ENCODE peak calls at places on chromosome 20, in six cellular contexts. L is colonic mucosa, O is mucosa of descending colon, T is heart left ventricle, R is cardiac muscle cell, S is psoas muscle. N is an unnamed sample.

GRCh38 chr20:10467985-10468845 is 33.1 kb downstream of the SLX4IP start:
- DNase-seq in T (no peak), O (no peak), R (no peak), S (no peak), L (no peak), N (no peak)

GRCh38 chr20:1185781-1186334 is 1.1 kb upstream of the TMEM74B start:
- DNase-seq in L (peak), S (no peak), O (peak), R (peak), T (peak), N (no peak)

GRCh38 chr20:46708172-46708860 is 1.1 kb upstream of the SLC2A10 start:
- DNase-seq in R (no peak), L (peak), O (peak), T (no peak), S (no peak), N (no peak)

GRCh38 chr20:48536206-48536605 is 291.6 kb downstream of the PREX1 start:
- DNase-seq in O (no peak), S (no peak), L (no peak), R (no peak), T (no peak), N (no peak)

GRCh38 chr20:51238675-51239305 is 215.9 kb upstream of the KCNG1 start:
- DNase-seq in T (no peak), R (no peak), O (no peak), S (no peak), L (no peak), N (no peak)

GRCh38 chr20:10761786-10762185 is 88.0 kb upstream of the JAG1 start:
- DNase-seq in L (no peak), S (no peak), R (no peak), O (no peak), T (no peak), N (no peak)

GRCh38 chr20:19917110-19917509 is 100.1 kb upstream of the NAA20 start:
- DNase-seq in R (no peak), S (no peak), T (no peak), L (no peak), O (no peak), N (no peak)

GRCh38 chr20:58981564-58982364 is 708 bp downstream of the NELFCD start:
- DNase-seq in S (no peak), O (no peak), T (no peak), L (peak), R (no peak), N (no peak)

GRCh38 chr20:34716921-34717229 is 12.7 kb downstream of the TP53INP2 start:
- DNase-seq in R (no peak), O (no peak), L (no peak), T (no peak), S (no peak), N (no peak)

GRCh38 chr20:19453369-19453768 is 240.9 kb downstream of the SLC24A3 start:
- DNase-seq in R (no peak), L (no peak), T (no peak), O (no peak), S (no peak), N (no peak)

GRCh38 chr20:20303742-20304141 is 64.2 kb upstream of the INSM1 start:
- DNase-seq in S (peak), O (no peak), T (peak), L (no peak), R (no peak), N (no peak)

GRCh38 chr20:11585752-11586352 is 331.8 kb upstream of the BTBD3 start:
- DNase-seq in O (no peak), L (no peak), R (peak), T (no peak), S (no peak), N (no peak)

GRCh38 chr20:11204926-11205768 is 531.3 kb upstream of the JAG1 start:
- DNase-seq in T (peak), S (peak), L (peak), O (peak), R (peak), N (peak)

GRCh38 chr20:25308671-25309394 is 60.9 kb downstream of the PYGB start:
- DNase-seq in L (no peak), T (no peak), S (no peak), O (peak), R (no peak), N (no peak)

GRCh38 chr20:49792006-49792405 is 20.6 kb upstream of the SLC9A8 start:
- DNase-seq in L (no peak), O (no peak), T (no peak), S (no peak), R (no peak), N (no peak)

GRCh38 chr20:18310592-18310991 is 22.3 kb downstream of the ZNF133 start:
- DNase-seq in L (no peak), T (no peak), S (no peak), O (no peak), R (no peak), N (no peak)

GRCh38 chr20:23622839-23623343 is 14.9 kb downstream of the CST3 start:
- DNase-seq in R (no peak), T (peak), L (peak), O (peak), S (peak), N (no peak)

GRCh38 chr20:5270608-5271007 is 46.1 kb downstream of the PROKR2 start:
- DNase-seq in O (no peak), L (no peak), S (no peak), T (no peak), R (no peak), N (no peak)

GRCh38 chr20:59170406-59171349 is 7.1 kb downstream of the ZNF831 start:
- DNase-seq in L (peak), R (no peak), O (peak), S (no peak), T (no peak), N (no peak)

GRCh38 chr20:12306107-12306506 is 388.4 kb downstream of the BTBD3 start:
- DNase-seq in T (no peak), R (no peak), S (no peak), O (no peak), L (no peak), N (no peak)

GRCh38 chr20:9110365-9110764 is 41.5 kb downstream of the PLCB4 start:
- DNase-seq in R (no peak), S (no peak), T (no peak), O (no peak), L (no peak), N (no peak)

GRCh38 chr20:56766528-56766927 is 137.4 kb downstream of the TFAP2C start:
- DNase-seq in O (no peak), T (no peak), L (no peak), S (no peak), R (no peak), N (no peak)

GRCh38 chr20:42483694-42484303 is 705.9 kb downstream of the PTPRT start:
- DNase-seq in O (peak), L (peak), S (no peak), R (peak), T (no peak), N (no peak)

GRCh38 chr20:38192323-38192885 is 27.3 kb upstream of the TGM2 start:
- DNase-seq in S (no peak), T (no peak), L (no peak), O (no peak), R (no peak), N (no peak)

GRCh38 chr20:58655328-58656094 is 4.4 kb downstream of the STX16 start:
- DNase-seq in S (no peak), R (no peak), O (no peak), L (no peak), T (no peak), N (no peak)

GRCh38 chr20:3858689-3859088 is 12.1 kb downstream of the MAVS start:
- DNase-seq in L (no peak), O (no peak), R (no peak), S (no peak), T (no peak), N (no peak)

GRCh38 chr20:10568032-10568431 is 105.8 kb downstream of the JAG1 start:
- DNase-seq in L (no peak), S (no peak), O (no peak), R (no peak), T (no peak), N (no peak)

GRCh38 chr20:11776687-11777086 is 141.0 kb upstream of the BTBD3 start:
- DNase-seq in T (no peak), L (no peak), S (no peak), R (no peak), O (no peak), N (no peak)

GRCh38 chr20:8443464-8444072 is 311.5 kb downstream of the PLCB1 start:
- DNase-seq in L (no peak), R (no peak), T (no peak), S (no peak), O (no peak), N (no peak)

GRCh38 chr20:47815416-47815806 is 30.1 kb upstream of the SULF2 start:
- DNase-seq in S (no peak), T (no peak), R (no peak), O (no peak), L (no peak), N (no peak)

GRCh38 chr20:55255016-55255415 is 750.3 kb downstream of the CBLN4 start:
- DNase-seq in R (no peak), S (no peak), T (no peak), O (no peak), L (no peak), N (no peak)

GRCh38 chr20:59032713-59033059 is 551 bp upstream of the ATP5F1E start:
- DNase-seq in T (no peak), O (no peak), R (no peak), S (no peak), L (no peak), N (no peak)

DNA sequence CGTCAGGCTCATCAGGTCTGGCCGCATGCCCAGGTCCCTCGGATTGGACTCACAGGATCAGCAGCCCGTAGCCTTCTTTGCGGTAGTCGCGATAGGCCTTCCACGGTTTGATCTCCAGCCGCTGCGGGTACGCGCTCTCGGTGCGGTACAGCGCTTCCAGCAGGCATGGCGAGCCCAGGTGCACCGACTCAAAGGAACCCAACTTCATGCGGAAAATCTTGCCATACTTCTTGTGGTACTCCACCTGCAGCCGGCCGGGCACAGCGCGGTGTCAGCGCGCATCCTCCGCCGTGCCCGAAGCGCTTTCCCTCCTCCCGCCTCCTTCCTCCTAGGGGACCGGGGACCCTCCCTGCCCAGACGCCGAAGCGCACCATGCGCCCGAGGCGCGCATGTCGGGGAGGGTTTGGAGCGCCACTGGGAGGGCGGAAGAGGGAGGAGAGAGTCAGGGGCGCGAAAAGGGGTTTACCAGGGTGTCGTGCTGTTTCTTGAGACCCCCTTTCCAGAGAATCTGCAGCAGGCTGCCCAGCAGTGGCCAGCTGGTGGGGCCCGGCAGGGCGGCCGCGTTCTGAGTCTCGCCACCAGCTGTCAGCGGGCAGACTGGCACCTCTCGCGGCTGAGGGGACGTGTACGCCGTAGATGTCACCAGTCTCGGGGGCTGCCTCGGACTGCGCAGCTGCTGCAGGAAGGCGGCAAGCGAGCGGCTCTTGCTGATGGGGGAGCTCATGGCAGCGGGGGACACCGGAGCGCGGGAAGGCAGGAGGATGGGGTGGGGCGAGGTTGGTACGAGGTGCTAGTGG is 732 bp downstream of the CYP24A1 start:
- DNase-seq in T (no peak), S (no peak), O (peak), L (peak), R (peak), N (no peak)
- H3K4me3 ChIP-seq in T (no peak), S (peak), O (no peak), L (no peak), R (peak), N (no peak)

DNA sequence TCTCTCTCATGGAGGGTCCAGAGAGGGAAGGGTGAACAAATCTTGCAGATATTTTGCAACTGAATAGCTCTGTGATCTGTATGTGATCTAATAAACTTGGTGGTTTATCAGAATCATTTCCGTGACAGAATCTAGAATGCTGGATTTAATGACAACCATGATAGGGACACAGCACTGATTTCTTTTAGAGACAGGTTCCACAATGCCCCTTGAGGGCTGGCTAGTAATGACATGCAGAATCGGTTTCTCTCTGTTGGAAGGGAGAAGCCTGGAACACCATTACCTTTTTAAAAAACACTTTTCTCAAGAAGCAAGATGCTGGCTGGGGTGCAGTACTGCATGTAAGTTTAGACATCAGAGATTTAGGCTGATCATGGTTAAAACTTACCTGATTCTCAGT is 313.4 kb downstream of the CDH26 start:
- DNase-seq in R (peak), T (no peak), S (no peak), O (no peak), L (no peak), N (no peak)
- TF ChIP-seq CTCF in R (no peak), T (peak), S (peak), O (no peak), L (no peak), N (peak)

GRCh38 chr20:33481431-33481941 is 8.4 kb upstream of the CBFA2T2 start:
- DNase-seq in S (no peak), L (no peak), T (no peak), R (no peak), O (no peak), N (no peak)
- H3K4me3 ChIP-seq in S (no peak), L (no peak), T (no peak), R (no peak), O (no peak), N (no peak)

DNA sequence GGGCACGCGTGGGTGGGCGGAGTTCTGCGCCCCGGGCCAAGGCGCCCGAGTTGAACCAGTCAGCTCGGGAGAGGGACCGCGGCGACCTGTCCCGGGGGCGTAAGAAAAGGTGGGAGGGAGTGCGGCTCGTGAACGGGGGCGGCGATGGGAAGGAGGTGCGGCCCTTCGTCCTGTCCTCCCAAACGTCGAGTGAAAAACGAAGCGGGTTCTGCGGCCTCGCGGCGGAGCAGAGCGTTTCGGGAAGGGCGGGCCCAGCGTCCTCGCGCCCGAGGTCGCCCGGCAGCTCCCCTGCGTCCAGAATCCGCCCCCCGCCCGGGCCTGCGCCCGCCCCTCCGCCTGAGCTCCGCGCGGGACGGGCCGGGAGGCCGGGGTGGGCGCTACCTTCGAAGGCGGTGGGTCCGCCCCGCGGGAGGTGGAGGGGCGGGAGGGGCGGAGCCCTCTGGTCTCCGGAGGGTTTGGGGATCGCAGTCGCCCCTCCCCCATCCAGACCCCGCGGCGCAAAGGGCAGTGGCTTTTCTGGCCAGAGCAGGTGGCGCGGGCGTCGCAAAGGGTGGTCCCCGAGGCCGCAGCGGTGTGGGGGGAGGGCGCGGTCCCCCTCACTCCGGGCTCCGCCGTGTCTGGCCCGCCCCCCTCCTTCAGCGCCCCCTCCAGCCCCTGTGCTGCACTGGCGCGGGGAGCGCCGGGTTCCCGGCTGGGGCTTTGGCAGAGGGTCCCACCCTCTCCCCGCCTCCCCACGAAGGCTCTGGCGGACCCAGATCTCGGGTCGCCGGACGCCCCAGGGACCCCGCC is 838 bp downstream of the STMN3 start:
- DNase-seq in O (no peak), T (no peak), R (peak), S (peak), L (no peak), N (no peak)
- TF ChIP-seq CTCF in O (no peak), T (no peak), R (no peak), S (no peak), L (no peak), N (no peak)

DNA sequence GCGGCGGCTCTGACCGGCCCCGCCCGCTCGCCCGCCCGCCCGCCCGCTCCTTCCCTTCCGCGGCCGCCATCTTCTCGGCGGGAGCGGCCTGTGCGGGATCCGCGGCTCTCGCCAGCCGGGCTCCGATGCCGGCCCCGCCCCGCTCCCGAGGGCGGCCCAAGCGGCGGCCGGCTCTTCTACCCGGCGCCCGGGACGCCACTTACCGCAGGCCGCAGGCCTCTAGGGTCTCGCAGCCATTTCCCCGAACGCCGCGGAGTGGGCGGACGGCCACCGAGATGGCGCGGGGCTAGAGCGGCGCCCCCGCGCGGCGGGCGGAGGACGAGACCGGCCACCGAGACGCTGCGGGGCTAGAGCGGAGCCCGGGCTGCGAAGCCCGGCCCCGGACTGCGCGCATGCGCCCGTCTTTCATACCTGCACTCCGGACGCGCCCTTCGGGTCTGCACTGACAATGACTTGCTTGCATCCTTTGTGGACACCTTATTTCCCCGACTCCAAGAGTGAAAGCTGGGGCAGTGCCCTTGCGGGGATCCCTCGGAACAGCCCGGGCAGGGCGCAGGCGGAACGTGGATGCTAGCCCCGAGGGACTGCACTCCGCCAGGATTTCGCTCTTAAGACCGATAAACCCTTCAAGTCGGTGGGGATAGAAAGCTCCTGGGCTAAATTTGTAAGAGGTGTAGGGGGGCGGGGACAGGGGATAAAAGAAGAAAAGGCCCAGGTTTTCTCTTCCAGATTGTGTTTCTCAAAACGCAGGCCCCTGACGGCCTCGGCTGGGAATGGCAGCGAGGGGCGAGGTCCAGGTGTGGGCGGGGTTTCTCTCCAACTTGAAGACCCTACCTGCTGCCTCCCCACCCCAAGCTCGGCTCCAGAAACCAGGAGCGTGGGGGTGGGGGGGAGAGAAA is at the start of gene DIDO1:
- DNase-seq in R (peak), S (peak), T (peak), L (peak), O (peak), N (no peak)
- H3K4me3 ChIP-seq in R (peak), S (peak), T (peak), L (peak), O (peak), N (peak)

GRCh38 chr20:31489152-31489551 is 14.1 kb downstream of the REM1 start:
- DNase-seq in O (no peak), T (no peak), R (no peak), L (no peak), S (no peak), N (no peak)

GRCh38 chr20:31496761-31497295 is 17.4 kb upstream of the HM13 start:
- DNase-seq in R (no peak), O (peak), T (peak), S (peak), L (no peak), N (no peak)

GRCh38 chr20:31490752-31491151 is 15.7 kb downstream of the REM1 start:
- DNase-seq in O (no peak), L (no peak), S (no peak), T (no peak), R (no peak), N (no peak)

GRCh38 chr20:31497838-31498540 is 16.3 kb upstream of the HM13 start:
- DNase-seq in S (peak), T (peak), O (no peak), R (no peak), L (no peak), N (no peak)

DNA sequence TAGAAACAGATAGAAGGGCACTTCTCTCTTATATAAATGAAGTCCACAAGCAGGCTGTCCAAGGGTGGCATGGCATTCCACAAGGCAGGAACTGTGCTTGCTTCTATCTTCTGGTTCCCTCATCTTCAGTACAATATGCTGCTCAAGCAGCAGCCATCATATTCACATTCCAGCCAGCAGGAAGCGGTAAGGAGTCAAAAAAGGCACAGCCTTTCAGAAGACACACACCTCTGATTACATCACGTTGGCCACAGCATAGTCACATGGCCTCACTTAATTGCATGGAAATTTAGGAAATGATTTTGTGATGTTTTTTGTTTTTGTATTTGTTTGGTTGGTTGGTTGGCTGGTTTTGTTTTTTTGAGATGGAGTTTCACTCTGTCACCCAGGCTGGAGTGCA is 19.0 kb downstream of the REM1 start:
- DNase-seq in T (no peak), O (no peak), R (no peak), L (no peak), S (no peak), N (no peak)
- TF ChIP-seq CTCF in T (peak), O (no peak), R (peak), L (no peak), S (no peak), N (peak)

GRCh38 chr20:21496452-21496851 is 17.4 kb downstream of the NKX2-2 start:
- DNase-seq in T (no peak), R (no peak), L (no peak), O (no peak), S (no peak), N (no peak)
- H3K4me3 ChIP-seq in T (no peak), R (no peak), L (no peak), O (no peak), S (no peak), N (no peak)

N was measured in LNCaP clone FGC.